ENCODE peak calls at places on chromosome 21, in eight cellular contexts. One of them, this sample, is unnamed.

GRCh38 chr21:41199588-41199987 is 31.6 kb downstream of the BACE2 start:
- DNase-seq in mammary epithelial cell: no peak
- DNase-seq in ascending aorta: no peak
- DNase-seq in upper lobe of left lung: no peak
- DNase-seq in HCT116: no peak
- DNase-seq in SK-N-SH: no peak
- DNase-seq in brain microvascular endothelial cell: no peak
- DNase-seq in hepatocyte: no peak
- DNase-seq in this sample: no peak

GRCh38 chr21:46322351-46323226 is 1.1 kb downstream of the C21orf58 start:
- DNase-seq in mammary epithelial cell: peak; percentile 27
- DNase-seq in ascending aorta: no peak
- DNase-seq in upper lobe of left lung: peak; percentile 83
- DNase-seq in HCT116: no peak
- DNase-seq in SK-N-SH: no peak
- DNase-seq in brain microvascular endothelial cell: peak; percentile 42
- DNase-seq in hepatocyte: peak; percentile 45
- DNase-seq in this sample: no peak

GRCh38 chr21:18517905-18518566 is 114.5 kb upstream of the TMPRSS15 start:
- DNase-seq in mammary epithelial cell: no peak
- DNase-seq in ascending aorta: no peak
- DNase-seq in upper lobe of left lung: no peak
- DNase-seq in HCT116: no peak
- DNase-seq in SK-N-SH: no peak
- DNase-seq in brain microvascular endothelial cell: no peak
- DNase-seq in hepatocyte: no peak
- DNase-seq in this sample: no peak

GRCh38 chr21:33089439-33089838 is 19.5 kb downstream of the OLIG1 start:
- DNase-seq in mammary epithelial cell: no peak
- DNase-seq in ascending aorta: no peak
- DNase-seq in upper lobe of left lung: no peak
- DNase-seq in HCT116: no peak
- DNase-seq in SK-N-SH: no peak
- DNase-seq in brain microvascular endothelial cell: no peak
- DNase-seq in hepatocyte: no peak
- DNase-seq in this sample: no peak

GRCh38 chr21:26115899-26116298 is 54.7 kb downstream of the APP start:
- DNase-seq in mammary epithelial cell: peak; percentile 75
- DNase-seq in ascending aorta: no peak
- DNase-seq in upper lobe of left lung: no peak
- DNase-seq in HCT116: no peak
- DNase-seq in SK-N-SH: no peak
- DNase-seq in brain microvascular endothelial cell: peak; percentile 49
- DNase-seq in hepatocyte: no peak
- DNase-seq in this sample: no peak

GRCh38 chr21:45078877-45079281 is 4.5 kb downstream of the ADARB1 start:
- DNase-seq in mammary epithelial cell: peak; percentile 89
- DNase-seq in ascending aorta: peak; percentile 73
- DNase-seq in upper lobe of left lung: no peak
- DNase-seq in HCT116: no peak
- DNase-seq in SK-N-SH: no peak
- DNase-seq in brain microvascular endothelial cell: peak; percentile 70
- DNase-seq in hepatocyte: no peak
- DNase-seq in this sample: no peak

GRCh38 chr21:15250384-15250783 is 185.6 kb upstream of the NRIP1 start:
- DNase-seq in mammary epithelial cell: peak; percentile 78
- DNase-seq in ascending aorta: no peak
- DNase-seq in upper lobe of left lung: no peak
- DNase-seq in HCT116: no peak
- DNase-seq in SK-N-SH: no peak
- DNase-seq in brain microvascular endothelial cell: no peak
- DNase-seq in hepatocyte: no peak
- DNase-seq in this sample: peak; percentile 42

GRCh38 chr21:27219068-27219467 is 252.2 kb upstream of the ADAMTS5 start:
- DNase-seq in mammary epithelial cell: peak; percentile 67
- DNase-seq in ascending aorta: no peak
- DNase-seq in upper lobe of left lung: no peak
- DNase-seq in HCT116: no peak
- DNase-seq in SK-N-SH: no peak
- DNase-seq in brain microvascular endothelial cell: peak; percentile 34
- DNase-seq in hepatocyte: no peak
- DNase-seq in this sample: no peak

GRCh38 chr21:21183092-21183491 is 184.9 kb downstream of the NCAM2 start:
- DNase-seq in mammary epithelial cell: no peak
- DNase-seq in ascending aorta: no peak
- DNase-seq in upper lobe of left lung: no peak
- DNase-seq in HCT116: no peak
- DNase-seq in SK-N-SH: no peak
- DNase-seq in brain microvascular endothelial cell: no peak
- DNase-seq in hepatocyte: no peak
- DNase-seq in this sample: no peak

GRCh38 chr21:26374817-26375216 is 198.3 kb downstream of the CYYR1 start:
- DNase-seq in mammary epithelial cell: peak; percentile 33
- DNase-seq in ascending aorta: no peak
- DNase-seq in upper lobe of left lung: no peak
- DNase-seq in HCT116: no peak
- DNase-seq in SK-N-SH: no peak
- DNase-seq in brain microvascular endothelial cell: no peak
- DNase-seq in hepatocyte: no peak
- DNase-seq in this sample: no peak

GRCh38 chr21:46111857-46112730 is 14.2 kb downstream of the COL6A2 start:
- DNase-seq in mammary epithelial cell: no peak
- DNase-seq in ascending aorta: peak; percentile 63
- DNase-seq in upper lobe of left lung: peak; percentile 82
- DNase-seq in HCT116: no peak
- DNase-seq in SK-N-SH: peak; percentile 11
- DNase-seq in brain microvascular endothelial cell: no peak
- DNase-seq in hepatocyte: no peak
- DNase-seq in this sample: no peak

GRCh38 chr21:41792711-41793110 is 25.9 kb upstream of the RIPK4 start:
- DNase-seq in mammary epithelial cell: no peak
- DNase-seq in ascending aorta: no peak
- DNase-seq in upper lobe of left lung: no peak
- DNase-seq in HCT116: no peak
- DNase-seq in SK-N-SH: no peak
- DNase-seq in brain microvascular endothelial cell: no peak
- DNase-seq in hepatocyte: no peak
- DNase-seq in this sample: no peak

GRCh38 chr21:18244721-18245486 is at the start of gene CHODL:
- DNase-seq in mammary epithelial cell: no peak
- DNase-seq in ascending aorta: no peak
- DNase-seq in upper lobe of left lung: peak; percentile 79
- DNase-seq in HCT116: no peak
- DNase-seq in SK-N-SH: peak; percentile 11
- DNase-seq in brain microvascular endothelial cell: no peak
- DNase-seq in hepatocyte: peak; percentile 27
- DNase-seq in this sample: no peak

GRCh38 chr21:33855190-33855589 is 60.4 kb downstream of the ATP5PO start:
- DNase-seq in mammary epithelial cell: no peak
- DNase-seq in ascending aorta: no peak
- DNase-seq in upper lobe of left lung: no peak
- DNase-seq in HCT116: no peak
- DNase-seq in SK-N-SH: no peak
- DNase-seq in brain microvascular endothelial cell: no peak
- DNase-seq in hepatocyte: no peak
- DNase-seq in this sample: no peak

GRCh38 chr21:45543710-45544448 is 1.6 kb upstream of the SLC19A1 start:
- DNase-seq in mammary epithelial cell: no peak
- DNase-seq in ascending aorta: peak; percentile 56
- DNase-seq in upper lobe of left lung: peak; percentile 82
- DNase-seq in HCT116: no peak
- DNase-seq in SK-N-SH: peak; percentile 41
- DNase-seq in brain microvascular endothelial cell: no peak
- DNase-seq in hepatocyte: no peak
- DNase-seq in this sample: no peak

GRCh38 chr21:46060596-46061061 is 37.3 kb upstream of the COL6A2 start:
- DNase-seq in mammary epithelial cell: peak; percentile 67
- DNase-seq in ascending aorta: peak; percentile 96
- DNase-seq in upper lobe of left lung: no peak
- DNase-seq in HCT116: no peak
- DNase-seq in SK-N-SH: no peak
- DNase-seq in brain microvascular endothelial cell: peak; percentile 99
- DNase-seq in hepatocyte: peak; percentile 55
- DNase-seq in this sample: no peak

GRCh38 chr21:45142469-45142868 is 68.1 kb downstream of the ADARB1 start:
- DNase-seq in mammary epithelial cell: no peak
- DNase-seq in ascending aorta: peak; percentile 66
- DNase-seq in upper lobe of left lung: no peak
- DNase-seq in HCT116: no peak
- DNase-seq in SK-N-SH: no peak
- DNase-seq in brain microvascular endothelial cell: peak; percentile 82
- DNase-seq in hepatocyte: no peak
- DNase-seq in this sample: no peak

GRCh38 chr21:46048926-46049889 is 48.7 kb upstream of the COL6A2 start:
- DNase-seq in mammary epithelial cell: peak; percentile 66
- DNase-seq in ascending aorta: peak; percentile 93
- DNase-seq in upper lobe of left lung: no peak
- DNase-seq in HCT116: no peak
- DNase-seq in SK-N-SH: no peak
- DNase-seq in brain microvascular endothelial cell: peak; percentile 99
- DNase-seq in hepatocyte: peak; percentile 80
- DNase-seq in this sample: peak; percentile 66

GRCh38 chr21:31559368-31560119 is 99.9 kb upstream of the SOD1 start:
- DNase-seq in mammary epithelial cell: peak; percentile 94
- DNase-seq in ascending aorta: peak; percentile 78
- DNase-seq in upper lobe of left lung: peak; percentile 93
- DNase-seq in HCT116: peak; percentile 86
- DNase-seq in SK-N-SH: peak; percentile 96
- DNase-seq in brain microvascular endothelial cell: peak; percentile 96
- DNase-seq in hepatocyte: peak; percentile 95
- DNase-seq in this sample: peak; percentile 98
- TF ChIP-seq CTCF in mammary epithelial cell: no peak
- TF ChIP-seq CTCF in ascending aorta: no peak
- TF ChIP-seq CTCF in upper lobe of left lung: no peak
- TF ChIP-seq CTCF in HCT116: no peak
- TF ChIP-seq CTCF in SK-N-SH: no peak
- TF ChIP-seq CTCF in brain microvascular endothelial cell: peak; percentile 5
- TF ChIP-seq CTCF in hepatocyte: peak; percentile 13
- TF ChIP-seq CTCF in this sample: no peak

GRCh38 chr21:36478941-36479340 is 981 bp downstream of the CLDN14 start:
- DNase-seq in mammary epithelial cell: no peak
- DNase-seq in ascending aorta: no peak
- DNase-seq in upper lobe of left lung: no peak
- DNase-seq in HCT116: no peak
- DNase-seq in SK-N-SH: no peak
- DNase-seq in brain microvascular endothelial cell: peak; percentile 56
- DNase-seq in hepatocyte: no peak
- DNase-seq in this sample: no peak
- H3K27ac ChIP-seq in mammary epithelial cell: no peak overlapping the region
- H3K27ac ChIP-seq in ascending aorta: no peak overlapping the region
- H3K27ac ChIP-seq in upper lobe of left lung: no peak overlapping the region
- H3K27ac ChIP-seq in HCT116: no peak overlapping the region
- H3K27ac ChIP-seq in SK-N-SH: no peak overlapping the region
- H3K27ac ChIP-seq in brain microvascular endothelial cell: peak overlapping the region; percentile 99
- H3K27ac ChIP-seq in hepatocyte: peak overlapping the region; percentile 30
- H3K27ac ChIP-seq in this sample: peak overlapping the region; percentile 80

GRCh38 chr21:35028451-35028757 is 20.7 kb downstream of the RUNX1 start:
- DNase-seq in mammary epithelial cell: no peak
- DNase-seq in ascending aorta: no peak
- DNase-seq in upper lobe of left lung: no peak
- DNase-seq in HCT116: no peak
- DNase-seq in SK-N-SH: no peak
- DNase-seq in brain microvascular endothelial cell: no peak
- DNase-seq in hepatocyte: no peak
- DNase-seq in this sample: no peak

GRCh38 chr21:35027558-35028450 is 21.3 kb downstream of the RUNX1 start:
- DNase-seq in mammary epithelial cell: no peak
- DNase-seq in ascending aorta: no peak
- DNase-seq in upper lobe of left lung: no peak
- DNase-seq in HCT116: no peak
- DNase-seq in SK-N-SH: no peak
- DNase-seq in brain microvascular endothelial cell: no peak
- DNase-seq in hepatocyte: no peak
- DNase-seq in this sample: no peak

GRCh38 chr21:35026153-35026499 is 23.0 kb downstream of the RUNX1 start:
- DNase-seq in mammary epithelial cell: no peak
- DNase-seq in ascending aorta: no peak
- DNase-seq in upper lobe of left lung: no peak
- DNase-seq in HCT116: no peak
- DNase-seq in SK-N-SH: no peak
- DNase-seq in brain microvascular endothelial cell: no peak
- DNase-seq in hepatocyte: no peak
- DNase-seq in this sample: no peak

GRCh38 chr21:35025206-35026152 is 23.6 kb downstream of the RUNX1 start:
- DNase-seq in mammary epithelial cell: no peak
- DNase-seq in ascending aorta: no peak
- DNase-seq in upper lobe of left lung: no peak
- DNase-seq in HCT116: no peak
- DNase-seq in SK-N-SH: no peak
- DNase-seq in brain microvascular endothelial cell: no peak
- DNase-seq in hepatocyte: no peak
- DNase-seq in this sample: no peak

DNA sequence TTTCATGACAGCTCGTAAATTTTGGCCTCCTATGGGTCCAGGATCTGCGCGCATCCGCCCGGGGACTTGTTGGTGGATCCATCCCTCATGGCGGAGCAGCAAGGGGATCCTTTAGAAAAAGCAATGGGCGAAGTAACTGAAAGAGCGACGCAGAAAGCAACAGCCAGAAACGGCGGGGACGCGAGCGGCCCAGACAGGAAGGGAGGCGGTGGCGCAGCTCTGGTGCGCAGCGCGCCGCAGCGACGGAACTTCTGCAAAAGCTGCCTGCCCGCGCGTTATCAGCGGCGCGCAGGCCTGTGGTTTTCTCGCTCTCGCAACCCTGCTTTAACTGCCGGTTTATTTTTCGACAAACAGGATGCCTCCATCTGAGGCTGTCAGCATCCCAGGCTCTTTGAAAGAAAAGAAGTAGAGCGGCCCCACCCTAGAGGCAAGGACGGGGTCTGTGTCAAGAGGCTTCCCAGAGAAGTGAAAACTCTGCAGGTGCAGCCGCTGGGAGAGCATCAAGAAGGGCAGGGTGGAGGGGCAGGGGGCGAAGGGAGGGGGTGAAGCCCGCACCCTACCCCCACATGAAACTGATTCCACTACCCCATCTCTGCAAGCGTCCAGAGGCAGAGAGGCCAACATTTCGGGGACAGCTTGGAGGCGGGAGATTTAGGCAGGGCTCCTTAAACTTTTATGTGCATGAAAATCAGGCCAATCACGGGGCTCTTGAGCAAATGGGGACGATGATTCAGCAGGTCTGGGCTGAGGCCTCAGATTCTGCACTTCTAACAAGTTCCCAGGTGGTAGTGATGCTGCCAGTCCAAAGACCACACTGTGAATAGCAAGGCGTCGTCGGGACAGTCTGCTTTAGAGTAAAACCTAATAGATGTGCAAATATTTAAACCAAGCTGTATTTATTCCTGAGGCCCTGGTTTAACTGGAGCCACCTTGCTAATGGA is 22.2 kb downstream of the RUNX1 start:
- DNase-seq in mammary epithelial cell: no peak
- DNase-seq in ascending aorta: peak; percentile 78
- DNase-seq in upper lobe of left lung: peak; percentile 94
- DNase-seq in HCT116: no peak
- DNase-seq in SK-N-SH: no peak
- DNase-seq in brain microvascular endothelial cell: peak; percentile 62
- DNase-seq in hepatocyte: peak; percentile 73
- DNase-seq in this sample: no peak
- TF ChIP-seq CTCF in mammary epithelial cell: no peak
- TF ChIP-seq CTCF in ascending aorta: no peak
- TF ChIP-seq CTCF in upper lobe of left lung: no peak
- TF ChIP-seq CTCF in HCT116: no peak
- TF ChIP-seq CTCF in SK-N-SH: no peak
- TF ChIP-seq CTCF in brain microvascular endothelial cell: no peak
- TF ChIP-seq CTCF in hepatocyte: no peak
- TF ChIP-seq CTCF in this sample: no peak

GRCh38 chr21:29184047-29184446 is 53.6 kb downstream of the MAP3K7CL start:
- DNase-seq in mammary epithelial cell: no peak
- DNase-seq in ascending aorta: no peak
- DNase-seq in upper lobe of left lung: no peak
- DNase-seq in HCT116: no peak
- DNase-seq in SK-N-SH: no peak
- DNase-seq in brain microvascular endothelial cell: no peak
- DNase-seq in hepatocyte: no peak
- DNase-seq in this sample: no peak
- H3K27ac ChIP-seq in mammary epithelial cell: no peak overlapping the region
- H3K27ac ChIP-seq in ascending aorta: no peak overlapping the region
- H3K27ac ChIP-seq in upper lobe of left lung: no peak overlapping the region
- H3K27ac ChIP-seq in HCT116: no peak overlapping the region
- H3K27ac ChIP-seq in SK-N-SH: no peak overlapping the region
- H3K27ac ChIP-seq in brain microvascular endothelial cell: peak overlapping the region; percentile 21
- H3K27ac ChIP-seq in hepatocyte: no peak overlapping the region
- H3K27ac ChIP-seq in this sample: peak overlapping the region; percentile 80

This sample was measured in RWPE1.